ENCODE peak calls at places on chromosomes 13 and 19, in ten cellular contexts. H, O, U, E, C, Z, N, K, T and Y are unnamed samples.

GRCh38 chr19:3632739-3633558 is 6.4 kb upstream of the CACTIN start:
- DNase-seq in H (no peak), O (no peak), U (no peak), E (no peak), C (no peak), Z (no peak), N (peak; percentile 52), K (no peak), T (no peak), Y (no peak)

GRCh38 chr13:60019119-60019993 is 144.4 kb downstream of the DIAPH3 start:
- DNase-seq in H (no peak), O (no peak), U (no peak), E (no peak), C (no peak), Z (no peak), N (no peak), K (no peak), T (no peak), Y (peak; percentile 55)

GRCh38 chr19:28705008-28705407 is 507.9 kb downstream of the UQCRFS1 start:
- DNase-seq in H (no peak), O (no peak), U (peak; percentile 46), E (peak; percentile 15), C (peak; percentile 93), Z (no peak), N (no peak), K (no peak), T (peak; percentile 80), Y (peak; percentile 90)

GRCh38 chr19:38093587-38093986 is 130.4 kb downstream of the DPF1 start:
- DNase-seq in H (no peak), O (no peak), U (no peak), E (no peak), C (no peak), Z (no peak), N (peak; percentile 33), K (no peak), T (no peak), Y (no peak)

GRCh38 chr13:111790621-111791020 is 276.3 kb upstream of the SOX1 start:
- DNase-seq in H (no peak), O (no peak), U (no peak), E (no peak), C (no peak), Z (no peak), N (no peak), K (no peak), T (no peak), Y (no peak)

GRCh38 chr13:20828540-20829364 is 55.0 kb upstream of the EEF1AKMT1 start:
- DNase-seq in H (no peak), O (peak; percentile 6), U (peak; percentile 45), E (peak; percentile 3), C (peak; percentile 81), Z (peak; percentile 32), N (peak; percentile 2), K (no peak), T (no peak), Y (peak; percentile 77)

GRCh38 chr13:106589716-106590115 is 21.8 kb upstream of the ARGLU1 start:
- DNase-seq in H (no peak), O (no peak), U (no peak), E (no peak), C (no peak), Z (no peak), N (no peak), K (no peak), T (peak; percentile 48), Y (no peak)

GRCh38 chr19:39934584-39935233 is at the start of gene FCGBP:
- DNase-seq in H (no peak), O (no peak), U (no peak), E (no peak), C (no peak), Z (no peak), N (no peak), K (no peak), T (no peak), Y (no peak)

GRCh38 chr19:13797870-13798269 is 2.6 kb downstream of the ZSWIM4 start:
- DNase-seq in H (no peak), O (no peak), U (no peak), E (no peak), C (peak; percentile 90), Z (no peak), N (no peak), K (no peak), T (peak; percentile 46), Y (peak; percentile 98)

GRCh38 chr13:108645376-108645775 is 16.0 kb downstream of the MYO16 start:
- DNase-seq in H (no peak), O (no peak), U (no peak), E (no peak), C (no peak), Z (no peak), N (no peak), K (no peak), T (no peak), Y (no peak)

GRCh38 chr19:36876993-36877938 is 26.6 kb downstream of the ZNF345 start:
- DNase-seq in H (no peak), O (no peak), U (no peak), E (no peak), C (no peak), Z (no peak), N (no peak), K (no peak), T (no peak), Y (peak; percentile 1)

GRCh38 chr19:44689290-44690130 is 9.4 kb upstream of the CEACAM16 start:
- DNase-seq in H (peak; percentile 80), O (no peak), U (no peak), E (peak; percentile 66), C (peak; percentile 68), Z (peak; percentile 90), N (peak; percentile 28), K (peak; percentile 62), T (peak; percentile 60), Y (peak; percentile 79)

GRCh38 chr19:2270157-2270571 is 11.8 kb downstream of the PEAK3 start:
- DNase-seq in H (peak; percentile 36), O (no peak), U (no peak), E (no peak), C (peak; percentile 64), Z (no peak), N (no peak), K (no peak), T (no peak), Y (no peak)

GRCh38 chr13:96172066-96172465 is 82.2 kb downstream of the HS6ST3 start:
- DNase-seq in H (no peak), O (no peak), U (peak; percentile 38), E (no peak), C (peak; percentile 3), Z (no peak), N (no peak), K (no peak), T (no peak), Y (peak; percentile 2)